ENCODE peak calls at places on chromosome 21, in seven cellular contexts. One of them, this sample, is unnamed. For H3K4me1, the result is how much of the 10 kb centered on the place peaks cover.

GRCh38 chr21:37266515-37267221 is 466 bp downstream of the VPS26C start:
- DNase-seq in heart right ventricle: no peak
- DNase-seq in lung: no peak
- DNase-seq in endodermal cell: no peak
- DNase-seq in A549: no peak
- DNase-seq in tibial artery: peak
- DNase-seq in GM23338: no peak
- DNase-seq in this sample: no peak

GRCh38 chr21:33292724-33293123 is 26.6 kb downstream of the IL10RB start:
- DNase-seq in heart right ventricle: no peak
- DNase-seq in lung: no peak
- DNase-seq in endodermal cell: no peak
- DNase-seq in A549: no peak
- DNase-seq in tibial artery: no peak
- DNase-seq in GM23338: no peak
- DNase-seq in this sample: peak

GRCh38 chr21:31766895-31767294 is 35.0 kb upstream of the SCAF4 start:
- DNase-seq in heart right ventricle: no peak
- DNase-seq in lung: no peak
- DNase-seq in endodermal cell: no peak
- DNase-seq in A549: no peak
- DNase-seq in tibial artery: no peak
- DNase-seq in GM23338: no peak
- DNase-seq in this sample: no peak

GRCh38 chr21:33937931-33938339 is 22.3 kb upstream of the ATP5PO start:
- DNase-seq in heart right ventricle: no peak
- DNase-seq in lung: no peak
- DNase-seq in endodermal cell: no peak
- DNase-seq in A549: no peak
- DNase-seq in tibial artery: no peak
- DNase-seq in GM23338: no peak
- DNase-seq in this sample: no peak

GRCh38 chr21:31482460-31482859 is 138.4 kb upstream of the TIAM1 start:
- DNase-seq in heart right ventricle: no peak
- DNase-seq in lung: no peak
- DNase-seq in endodermal cell: no peak
- DNase-seq in A549: no peak
- DNase-seq in tibial artery: no peak
- DNase-seq in GM23338: no peak
- DNase-seq in this sample: no peak

GRCh38 chr21:33948096-33948950 is 32.7 kb upstream of the ATP5PO start:
- DNase-seq in heart right ventricle: peak
- DNase-seq in lung: peak
- DNase-seq in endodermal cell: peak
- DNase-seq in A549: peak
- DNase-seq in tibial artery: peak
- DNase-seq in GM23338: peak
- DNase-seq in this sample: peak

GRCh38 chr21:33949516-33950424 is 34.2 kb upstream of the ATP5PO start:
- DNase-seq in heart right ventricle: no peak
- DNase-seq in lung: no peak
- DNase-seq in endodermal cell: no peak
- DNase-seq in A549: no peak
- DNase-seq in tibial artery: no peak
- DNase-seq in GM23338: no peak
- DNase-seq in this sample: no peak

GRCh38 chr21:27817061-27817460 is 850.2 kb upstream of the ADAMTS5 start:
- DNase-seq in heart right ventricle: no peak
- DNase-seq in lung: no peak
- DNase-seq in endodermal cell: no peak
- DNase-seq in A549: no peak
- DNase-seq in tibial artery: no peak
- DNase-seq in GM23338: no peak
- DNase-seq in this sample: no peak

GRCh38 chr21:28822882-28823335 is 169.8 kb downstream of the LTN1 start:
- DNase-seq in heart right ventricle: peak
- DNase-seq in lung: no peak
- DNase-seq in endodermal cell: no peak
- DNase-seq in A549: no peak
- DNase-seq in tibial artery: no peak
- DNase-seq in GM23338: no peak
- DNase-seq in this sample: no peak

GRCh38 chr21:32301596-32301995 is 2.9 kb downstream of the MRAP start:
- DNase-seq in heart right ventricle: no peak
- DNase-seq in lung: no peak
- DNase-seq in endodermal cell: no peak
- DNase-seq in A549: no peak
- DNase-seq in tibial artery: no peak
- DNase-seq in GM23338: no peak
- DNase-seq in this sample: no peak

GRCh38 chr21:28333455-28334108 is 659.1 kb downstream of the LTN1 start:
- DNase-seq in heart right ventricle: no peak
- DNase-seq in lung: no peak
- DNase-seq in endodermal cell: no peak
- DNase-seq in A549: no peak
- DNase-seq in tibial artery: no peak
- DNase-seq in GM23338: no peak
- DNase-seq in this sample: no peak

GRCh38 chr21:28900481-28900880 is 92.2 kb downstream of the LTN1 start:
- DNase-seq in heart right ventricle: no peak
- DNase-seq in lung: no peak
- DNase-seq in endodermal cell: no peak
- DNase-seq in A549: no peak
- DNase-seq in tibial artery: no peak
- DNase-seq in GM23338: no peak
- DNase-seq in this sample: no peak

DNA sequence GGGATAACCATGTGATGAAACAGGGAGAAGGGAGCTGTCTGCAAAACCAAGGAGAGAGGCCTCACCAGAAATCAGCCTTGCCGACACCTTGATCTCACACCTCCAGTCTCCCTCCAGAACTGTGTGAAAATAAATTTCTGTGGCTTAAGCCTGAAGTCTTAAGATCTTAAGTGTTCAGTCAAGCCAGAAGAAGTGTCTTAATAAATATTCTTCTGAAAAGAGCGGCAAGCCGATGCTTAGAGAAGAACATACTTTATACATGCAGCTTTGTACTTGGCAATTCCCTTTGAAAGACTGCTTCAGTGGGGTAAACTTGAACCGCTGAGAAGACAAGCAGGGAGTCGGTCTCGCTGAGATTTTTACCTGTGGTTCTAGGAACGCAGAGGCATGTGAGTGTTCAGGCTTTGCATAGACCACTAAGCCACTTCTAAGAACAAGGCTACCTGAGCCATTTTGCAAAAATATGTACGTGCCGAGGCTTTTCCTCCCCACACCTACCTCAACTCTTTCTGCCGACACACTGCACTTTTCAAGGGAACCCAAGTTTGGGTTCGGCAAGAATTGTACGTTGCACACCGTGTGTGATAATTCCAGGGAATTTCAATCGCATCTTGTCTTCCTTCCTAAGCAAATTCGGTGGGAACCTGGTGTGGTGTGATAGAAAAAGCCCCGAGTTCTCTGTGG is 3.4 kb downstream of the RUNX1 start:
- DNase-seq in heart right ventricle: no peak
- DNase-seq in lung: no peak
- DNase-seq in endodermal cell: no peak
- DNase-seq in A549: no peak
- DNase-seq in tibial artery: no peak
- DNase-seq in GM23338: no peak
- DNase-seq in this sample: no peak
- H3K4me1 ChIP-seq in heart right ventricle: under half
- H3K4me1 ChIP-seq in lung: under half
- H3K4me1 ChIP-seq in endodermal cell: under half
- H3K4me1 ChIP-seq in A549: under half
- H3K4me1 ChIP-seq in tibial artery: under half
- H3K4me1 ChIP-seq in GM23338: under half
- H3K4me1 ChIP-seq in this sample: under half

DNA sequence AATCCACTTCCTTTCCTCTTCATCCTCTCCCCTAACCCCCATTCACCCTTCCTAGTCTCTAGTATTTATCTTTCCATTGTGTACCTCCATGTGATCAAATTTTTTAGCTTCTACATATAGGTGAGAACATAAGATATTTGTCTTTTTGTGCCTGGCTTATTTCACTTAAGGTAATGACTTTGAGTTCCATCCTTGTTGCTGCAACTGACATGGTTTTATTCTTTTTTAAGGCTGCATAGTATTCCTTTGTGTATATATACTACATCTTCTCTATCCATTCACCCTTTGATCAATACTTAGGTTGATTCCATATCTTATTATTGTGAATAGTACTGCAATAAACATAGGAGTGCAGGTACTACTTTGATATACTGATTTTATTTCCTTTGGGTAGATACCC is 128.7 kb downstream of the PCBP3 start:
- DNase-seq in heart right ventricle: no peak
- DNase-seq in lung: no peak
- DNase-seq in endodermal cell: no peak
- DNase-seq in A549: no peak
- DNase-seq in tibial artery: no peak
- DNase-seq in GM23338: no peak
- DNase-seq in this sample: no peak
- H3K27ac ChIP-seq in heart right ventricle: no peak
- H3K27ac ChIP-seq in lung: no peak
- H3K27ac ChIP-seq in endodermal cell: no peak
- H3K27ac ChIP-seq in A549: no peak
- H3K27ac ChIP-seq in tibial artery: no peak
- H3K27ac ChIP-seq in GM23338: no peak
- H3K27ac ChIP-seq in this sample: no peak

DNA sequence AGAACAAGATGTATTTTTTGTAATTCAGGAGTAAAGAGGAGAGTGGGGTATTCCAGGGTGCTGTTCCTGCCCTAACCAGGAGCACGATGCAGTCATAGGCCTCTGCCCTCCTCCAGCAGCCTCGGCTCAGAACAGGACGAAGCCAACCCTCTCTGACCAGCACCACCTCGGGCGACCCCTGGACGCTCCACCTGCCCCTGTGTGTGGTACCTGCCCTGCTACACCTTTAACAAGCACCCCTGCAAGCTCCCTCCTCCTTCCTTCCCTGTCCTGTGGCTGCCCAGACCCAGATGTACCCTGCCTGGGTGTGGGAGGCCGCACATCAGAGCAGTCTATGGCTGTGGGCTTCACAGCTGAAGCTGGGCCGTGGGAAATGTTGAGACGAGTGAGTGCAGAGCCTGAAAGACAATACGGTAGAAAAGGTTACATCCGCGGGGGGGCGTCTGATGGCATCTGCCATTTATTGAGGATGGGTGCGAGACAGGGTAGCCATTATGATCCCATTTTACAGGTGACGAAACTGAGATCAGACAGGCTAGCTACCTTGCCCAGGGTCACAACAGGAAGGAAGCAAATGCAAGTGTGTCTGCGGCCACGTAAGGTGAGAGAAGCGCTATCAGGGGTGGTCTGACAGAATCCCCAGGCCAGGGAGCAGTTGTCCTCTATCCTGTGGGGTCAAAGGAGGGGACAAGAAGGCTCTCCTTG is 4.6 kb downstream of the ERG start:
- DNase-seq in heart right ventricle: no peak
- DNase-seq in lung: no peak
- DNase-seq in endodermal cell: no peak
- DNase-seq in A549: no peak
- DNase-seq in tibial artery: no peak
- DNase-seq in GM23338: no peak
- DNase-seq in this sample: no peak
- H3K4me1 ChIP-seq in heart right ventricle: under half
- H3K4me1 ChIP-seq in lung: under half
- H3K4me1 ChIP-seq in endodermal cell: under half
- H3K4me1 ChIP-seq in A549: under half
- H3K4me1 ChIP-seq in tibial artery: under half
- H3K4me1 ChIP-seq in GM23338: under half
- H3K4me1 ChIP-seq in this sample: under half

DNA sequence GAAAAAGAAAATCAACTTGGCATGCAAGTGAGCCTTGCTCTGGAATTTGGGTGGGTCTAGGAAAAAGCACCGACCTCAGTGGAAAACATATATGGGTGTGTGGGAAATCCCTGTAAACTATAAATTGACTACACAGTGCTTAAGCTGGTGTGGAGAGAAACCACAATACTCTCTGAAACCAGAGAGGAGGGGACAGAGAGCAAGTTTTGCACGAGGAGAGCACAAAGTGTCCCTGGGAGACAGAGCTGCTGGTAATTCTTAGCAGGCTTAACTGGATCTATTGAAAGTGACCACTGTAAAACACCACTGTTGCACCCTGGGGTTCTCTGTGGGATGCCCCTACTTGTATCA is 12.8 kb downstream of the KCNJ15 start:
- DNase-seq in heart right ventricle: no peak
- DNase-seq in lung: no peak
- DNase-seq in endodermal cell: no peak
- DNase-seq in A549: no peak
- DNase-seq in tibial artery: no peak
- DNase-seq in GM23338: peak
- DNase-seq in this sample: no peak
- H3K27ac ChIP-seq in heart right ventricle: no peak
- H3K27ac ChIP-seq in lung: peak
- H3K27ac ChIP-seq in endodermal cell: no peak
- H3K27ac ChIP-seq in A549: peak
- H3K27ac ChIP-seq in tibial artery: no peak
- H3K27ac ChIP-seq in GM23338: no peak
- H3K27ac ChIP-seq in this sample: no peak

DNA sequence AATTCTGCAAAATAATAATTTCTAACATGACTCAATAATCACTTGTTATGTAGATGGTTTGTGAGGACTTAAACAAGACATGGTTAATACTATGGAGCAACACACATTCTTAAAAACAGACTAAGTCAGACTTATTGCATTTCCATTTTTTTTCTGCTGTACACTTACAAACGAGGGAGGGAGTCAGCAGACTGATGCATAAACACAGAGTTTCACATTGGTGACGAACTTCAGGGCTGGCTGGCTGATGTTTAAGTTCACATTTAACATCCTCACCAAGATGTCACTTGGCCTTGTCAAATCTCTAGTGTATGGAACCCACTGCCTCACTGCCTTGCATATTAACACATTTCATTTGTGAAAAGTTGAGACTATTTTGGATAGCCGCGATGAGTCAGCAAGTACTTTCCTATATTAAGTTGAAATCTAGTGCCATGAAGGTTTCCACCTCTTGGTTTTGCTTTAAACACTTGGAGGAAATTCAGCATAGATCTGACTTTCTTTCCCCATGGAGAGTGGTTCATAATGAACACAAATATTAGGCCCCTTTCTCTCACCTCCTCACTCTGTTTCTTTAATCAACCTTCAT is 337.5 kb upstream of the RUNX1 start:
- DNase-seq in heart right ventricle: no peak
- DNase-seq in lung: no peak
- DNase-seq in endodermal cell: no peak
- DNase-seq in A549: no peak
- DNase-seq in tibial artery: no peak
- DNase-seq in GM23338: no peak
- DNase-seq in this sample: no peak
- H3K4me1 ChIP-seq in heart right ventricle: under half
- H3K4me1 ChIP-seq in lung: under half
- H3K4me1 ChIP-seq in endodermal cell: under half
- H3K4me1 ChIP-seq in A549: under half
- H3K4me1 ChIP-seq in tibial artery: under half
- H3K4me1 ChIP-seq in GM23338: under half
- H3K4me1 ChIP-seq in this sample: under half